ENCODE peak calls at places on chromosomes 4 and X, in nine cellular contexts. One of them, this sample, is unnamed.
A peak's percentile ranks its signal among the peaks of the same experiment; 100 is the strongest.

GRCh38 chr4:174119051-174119450 is 164.4 kb downstream of the FBXO8 start:
- DNase-seq in heart left ventricle: no peak
- DNase-seq in left ventricle myocardium inferior: no peak
- DNase-seq in Peyer's patch: no peak
- DNase-seq in H9: no peak
- DNase-seq in right atrium auricular region: no peak
- DNase-seq in thyroid gland: no peak
- DNase-seq in tibial artery: no peak
- DNase-seq in tibial nerve: no peak
- DNase-seq in this sample: no peak

GRCh38 chr4:140238353-140239041 is 84.5 kb upstream of the MAML3 start:
- DNase-seq in thyroid gland: peak; percentile 99
- DNase-seq in H9: peak; percentile 60
- DNase-seq in right atrium auricular region: peak; percentile 92
- DNase-seq in tibial nerve: peak; percentile 84
- DNase-seq in heart left ventricle: peak; percentile 97
- DNase-seq in Peyer's patch: peak; percentile 70
- DNase-seq in tibial artery: peak; percentile 96
- DNase-seq in left ventricle myocardium inferior: peak; percentile 91
- DNase-seq in this sample: peak; percentile 97

GRCh38 chrX:149628280-149628679 is 3.3 kb downstream of the TMEM185A start:
- DNase-seq in right atrium auricular region: no peak
- DNase-seq in thyroid gland: no peak
- DNase-seq in left ventricle myocardium inferior: no peak
- DNase-seq in tibial artery: no peak
- DNase-seq in tibial nerve: no peak
- DNase-seq in H9: no peak
- DNase-seq in heart left ventricle: no peak
- DNase-seq in Peyer's patch: no peak
- DNase-seq in this sample: no peak

GRCh38 chr4:56078866-56079265 is 130.1 kb downstream of the CEP135 start:
- DNase-seq in tibial nerve: no peak
- DNase-seq in Peyer's patch: no peak
- DNase-seq in thyroid gland: no peak
- DNase-seq in right atrium auricular region: no peak
- DNase-seq in heart left ventricle: no peak
- DNase-seq in H9: no peak
- DNase-seq in tibial artery: no peak
- DNase-seq in left ventricle myocardium inferior: no peak
- DNase-seq in this sample: no peak

GRCh38 chrX:13533726-13534125 is 35.7 kb upstream of the EGFL6 start:
- DNase-seq in heart left ventricle: no peak
- DNase-seq in thyroid gland: no peak
- DNase-seq in tibial artery: no peak
- DNase-seq in tibial nerve: no peak
- DNase-seq in Peyer's patch: no peak
- DNase-seq in right atrium auricular region: no peak
- DNase-seq in H9: no peak
- DNase-seq in left ventricle myocardium inferior: no peak
- DNase-seq in this sample: no peak

GRCh38 chr4:145132521-145133098 is 34.5 kb downstream of the ABCE1 start:
- DNase-seq in thyroid gland: no peak
- DNase-seq in left ventricle myocardium inferior: no peak
- DNase-seq in tibial nerve: no peak
- DNase-seq in Peyer's patch: no peak
- DNase-seq in heart left ventricle: no peak
- DNase-seq in H9: no peak
- DNase-seq in right atrium auricular region: no peak
- DNase-seq in tibial artery: no peak
- DNase-seq in this sample: no peak

GRCh38 chr4:131316086-131316485 is 1833.0 kb upstream of the PCDH10 start:
- DNase-seq in heart left ventricle: no peak
- DNase-seq in thyroid gland: no peak
- DNase-seq in Peyer's patch: no peak
- DNase-seq in tibial artery: no peak
- DNase-seq in H9: no peak
- DNase-seq in right atrium auricular region: no peak
- DNase-seq in tibial nerve: no peak
- DNase-seq in left ventricle myocardium inferior: no peak
- DNase-seq in this sample: no peak

GRCh38 chr4:78100060-78100459 is 42.9 kb downstream of the FRAS1 start:
- DNase-seq in tibial nerve: peak; percentile 17
- DNase-seq in heart left ventricle: no peak
- DNase-seq in right atrium auricular region: no peak
- DNase-seq in Peyer's patch: no peak
- DNase-seq in left ventricle myocardium inferior: no peak
- DNase-seq in H9: no peak
- DNase-seq in tibial artery: no peak
- DNase-seq in thyroid gland: peak; percentile 15
- DNase-seq in this sample: no peak

GRCh38 chr4:151250706-151251105 is 26.3 kb upstream of the PRSS48 start:
- DNase-seq in tibial nerve: no peak
- DNase-seq in tibial artery: no peak
- DNase-seq in left ventricle myocardium inferior: no peak
- DNase-seq in Peyer's patch: no peak
- DNase-seq in H9: peak; percentile 63
- DNase-seq in heart left ventricle: no peak
- DNase-seq in right atrium auricular region: no peak
- DNase-seq in thyroid gland: no peak
- DNase-seq in this sample: no peak

GRCh38 chr4:151242305-151242704 is 34.7 kb upstream of the PRSS48 start:
- DNase-seq in left ventricle myocardium inferior: no peak
- DNase-seq in tibial nerve: no peak
- DNase-seq in tibial artery: no peak
- DNase-seq in H9: no peak
- DNase-seq in Peyer's patch: no peak
- DNase-seq in right atrium auricular region: no peak
- DNase-seq in heart left ventricle: no peak
- DNase-seq in thyroid gland: no peak
- DNase-seq in this sample: no peak

GRCh38 chr4:151247395-151247794 is 29.6 kb upstream of the PRSS48 start:
- DNase-seq in right atrium auricular region: no peak
- DNase-seq in left ventricle myocardium inferior: no peak
- DNase-seq in tibial artery: no peak
- DNase-seq in tibial nerve: no peak
- DNase-seq in Peyer's patch: no peak
- DNase-seq in thyroid gland: no peak
- DNase-seq in H9: no peak
- DNase-seq in heart left ventricle: no peak
- DNase-seq in this sample: no peak

GRCh38 chr4:151248519-151248918 is 28.4 kb upstream of the PRSS48 start:
- DNase-seq in H9: no peak
- DNase-seq in tibial artery: no peak
- DNase-seq in tibial nerve: no peak
- DNase-seq in heart left ventricle: no peak
- DNase-seq in Peyer's patch: no peak
- DNase-seq in right atrium auricular region: no peak
- DNase-seq in thyroid gland: no peak
- DNase-seq in left ventricle myocardium inferior: no peak
- DNase-seq in this sample: no peak

DNA sequence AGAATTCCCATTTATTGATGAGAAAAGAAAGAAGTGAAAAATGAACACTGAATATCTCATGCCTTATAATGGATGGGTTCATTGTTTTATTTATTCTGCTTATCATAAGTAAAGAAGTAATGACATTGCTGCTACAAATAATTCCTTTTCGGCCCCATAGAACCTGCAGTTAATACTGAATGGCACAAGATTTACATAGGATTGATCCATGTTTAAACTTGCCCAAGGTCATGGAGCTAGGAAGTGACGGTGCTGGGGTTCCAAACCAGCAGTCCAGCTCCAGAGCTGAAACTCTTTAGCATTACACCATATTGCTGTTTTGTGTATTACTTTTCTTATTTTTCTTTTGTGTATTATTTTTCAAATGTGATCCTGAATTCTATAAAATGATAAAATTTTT is 30.2 kb upstream of the PRSS48 start:
- DNase-seq in heart left ventricle: no peak
- DNase-seq in tibial nerve: no peak
- DNase-seq in left ventricle myocardium inferior: no peak
- DNase-seq in tibial artery: no peak
- DNase-seq in right atrium auricular region: no peak
- DNase-seq in H9: no peak
- DNase-seq in thyroid gland: no peak
- DNase-seq in Peyer's patch: no peak
- DNase-seq in this sample: no peak
- H3K4me1 ChIP-seq in heart left ventricle: peaks cover 7% of the 10 kb centered on the region
- H3K4me1 ChIP-seq in tibial nerve: no peaks in the 10 kb centered on the region
- H3K4me1 ChIP-seq in left ventricle myocardium inferior: peaks cover 23% of the 10 kb centered on the region
- H3K4me1 ChIP-seq in tibial artery: no peaks in the 10 kb centered on the region
- H3K4me1 ChIP-seq in right atrium auricular region: peaks cover 1% of the 10 kb centered on the region
- H3K4me1 ChIP-seq in H9: peaks cover 7% of the 10 kb centered on the region
- H3K4me1 ChIP-seq in thyroid gland: peaks cover 4% of the 10 kb centered on the region
- H3K4me1 ChIP-seq in Peyer's patch: no peaks in the 10 kb centered on the region
- H3K4me1 ChIP-seq in this sample: peaks cover 3% of the 10 kb centered on the region

DNA sequence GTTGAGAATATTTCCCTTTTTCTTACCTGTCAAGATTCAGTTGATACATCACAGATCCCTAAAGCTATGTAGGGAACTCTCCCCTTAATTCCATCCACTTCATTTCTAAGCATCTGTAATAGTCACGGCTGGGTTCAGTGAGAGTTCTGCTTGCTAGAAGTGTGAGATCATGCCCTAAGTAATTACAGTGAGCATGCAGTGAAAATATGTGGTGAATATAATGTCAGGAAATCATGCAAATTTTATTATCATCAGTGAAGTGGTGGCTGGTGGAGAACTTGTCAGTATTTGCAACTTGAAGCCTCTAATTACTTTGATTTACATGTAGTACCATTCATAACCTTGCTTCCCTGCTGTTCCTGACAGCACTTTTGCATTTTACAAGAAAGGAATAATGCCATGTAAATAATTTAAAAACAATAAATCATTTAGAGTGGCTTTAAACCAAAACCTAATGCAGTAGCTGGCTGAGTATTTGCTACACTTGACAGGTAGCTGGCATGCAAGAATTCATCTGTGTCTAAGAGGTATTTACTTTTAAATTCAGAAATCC is 28.3 kb upstream of the CFAP299 start:
- DNase-seq in thyroid gland: no peak
- DNase-seq in right atrium auricular region: no peak
- DNase-seq in Peyer's patch: no peak
- DNase-seq in tibial artery: no peak
- DNase-seq in left ventricle myocardium inferior: no peak
- DNase-seq in H9: no peak
- DNase-seq in heart left ventricle: no peak
- DNase-seq in tibial nerve: no peak
- DNase-seq in this sample: no peak
- H3K4me1 ChIP-seq in thyroid gland: no peaks in the 10 kb centered on the region
- H3K4me1 ChIP-seq in right atrium auricular region: no peaks in the 10 kb centered on the region
- H3K4me1 ChIP-seq in Peyer's patch: no peaks in the 10 kb centered on the region
- H3K4me1 ChIP-seq in tibial artery: no peaks in the 10 kb centered on the region
- H3K4me1 ChIP-seq in left ventricle myocardium inferior: no peaks in the 10 kb centered on the region
- H3K4me1 ChIP-seq in H9: peaks cover 2% of the 10 kb centered on the region
- H3K4me1 ChIP-seq in heart left ventricle: no peaks in the 10 kb centered on the region
- H3K4me1 ChIP-seq in tibial nerve: no peaks in the 10 kb centered on the region
- H3K4me1 ChIP-seq in this sample: peaks cover 21% of the 10 kb centered on the region

DNA sequence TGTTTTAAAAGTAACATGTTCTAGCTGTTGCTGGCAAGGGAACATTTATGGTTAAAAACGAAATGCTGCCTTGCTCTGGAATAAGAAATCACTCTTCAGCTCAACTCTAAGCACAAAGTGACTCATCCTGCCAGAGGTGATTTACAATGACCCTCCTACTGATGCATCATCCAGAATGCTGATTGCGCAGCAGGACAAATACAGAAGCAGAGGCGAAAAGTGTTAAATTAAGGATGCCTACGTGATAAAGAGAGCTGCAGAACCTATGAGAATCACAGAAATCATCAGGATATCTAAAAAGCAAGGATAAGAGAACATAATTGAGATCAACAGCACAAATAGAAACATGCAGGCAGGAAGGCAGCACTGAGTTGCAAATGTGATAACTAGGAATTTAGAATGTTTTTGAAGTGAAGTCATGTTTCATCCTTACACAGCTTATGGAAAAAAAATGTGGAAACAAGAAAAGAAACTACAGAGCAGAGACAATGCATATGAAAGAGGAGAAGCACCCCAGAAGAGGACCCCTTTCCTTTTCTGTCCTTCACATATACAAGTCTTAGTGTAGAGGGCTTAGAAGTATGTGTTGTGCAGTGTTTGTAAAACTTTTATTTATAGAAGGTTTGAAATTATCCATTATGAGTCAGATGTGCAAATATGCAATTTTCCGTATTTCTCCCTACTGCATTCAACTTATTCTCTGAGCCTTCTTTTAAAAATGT is 188.4 kb downstream of the SLC7A11 start:
- DNase-seq in left ventricle myocardium inferior: no peak
- DNase-seq in Peyer's patch: no peak
- DNase-seq in right atrium auricular region: no peak
- DNase-seq in thyroid gland: no peak
- DNase-seq in H9: no peak
- DNase-seq in heart left ventricle: no peak
- DNase-seq in tibial nerve: no peak
- DNase-seq in tibial artery: no peak
- DNase-seq in this sample: no peak
- H3K4me1 ChIP-seq in left ventricle myocardium inferior: no peaks in the 10 kb centered on the region
- H3K4me1 ChIP-seq in Peyer's patch: no peaks in the 10 kb centered on the region
- H3K4me1 ChIP-seq in right atrium auricular region: peaks cover 19% of the 10 kb centered on the region
- H3K4me1 ChIP-seq in thyroid gland: no peaks in the 10 kb centered on the region
- H3K4me1 ChIP-seq in H9: peaks cover 2% of the 10 kb centered on the region
- H3K4me1 ChIP-seq in heart left ventricle: no peaks in the 10 kb centered on the region
- H3K4me1 ChIP-seq in tibial nerve: peaks cover 5% of the 10 kb centered on the region
- H3K4me1 ChIP-seq in tibial artery: peaks cover 23% of the 10 kb centered on the region
- H3K4me1 ChIP-seq in this sample: peaks cover 7% of the 10 kb centered on the region

GRCh38 chr4:38082424-38083374 is 122.5 kb downstream of the PTTG2 start:
- DNase-seq in heart left ventricle: no peak
- DNase-seq in tibial nerve: no peak
- DNase-seq in right atrium auricular region: no peak
- DNase-seq in Peyer's patch: no peak
- DNase-seq in tibial artery: no peak
- DNase-seq in H9: no peak
- DNase-seq in left ventricle myocardium inferior: no peak
- DNase-seq in thyroid gland: no peak
- DNase-seq in this sample: no peak

GRCh38 chr4:38080061-38080531 is 119.9 kb downstream of the PTTG2 start:
- DNase-seq in H9: no peak
- DNase-seq in tibial artery: no peak
- DNase-seq in heart left ventricle: no peak
- DNase-seq in right atrium auricular region: no peak
- DNase-seq in tibial nerve: no peak
- DNase-seq in Peyer's patch: no peak
- DNase-seq in left ventricle myocardium inferior: no peak
- DNase-seq in thyroid gland: no peak
- DNase-seq in this sample: no peak

GRCh38 chr4:38077791-38078489 is 117.7 kb downstream of the PTTG2 start:
- DNase-seq in H9: no peak
- DNase-seq in heart left ventricle: no peak
- DNase-seq in left ventricle myocardium inferior: no peak
- DNase-seq in Peyer's patch: no peak
- DNase-seq in tibial nerve: no peak
- DNase-seq in right atrium auricular region: no peak
- DNase-seq in tibial artery: no peak
- DNase-seq in thyroid gland: no peak
- DNase-seq in this sample: no peak

GRCh38 chr4:38078590-38079381 is 118.6 kb downstream of the PTTG2 start:
- DNase-seq in left ventricle myocardium inferior: no peak
- DNase-seq in tibial artery: no peak
- DNase-seq in tibial nerve: no peak
- DNase-seq in heart left ventricle: no peak
- DNase-seq in thyroid gland: no peak
- DNase-seq in right atrium auricular region: no peak
- DNase-seq in H9: no peak
- DNase-seq in Peyer's patch: no peak
- DNase-seq in this sample: no peak

DNA sequence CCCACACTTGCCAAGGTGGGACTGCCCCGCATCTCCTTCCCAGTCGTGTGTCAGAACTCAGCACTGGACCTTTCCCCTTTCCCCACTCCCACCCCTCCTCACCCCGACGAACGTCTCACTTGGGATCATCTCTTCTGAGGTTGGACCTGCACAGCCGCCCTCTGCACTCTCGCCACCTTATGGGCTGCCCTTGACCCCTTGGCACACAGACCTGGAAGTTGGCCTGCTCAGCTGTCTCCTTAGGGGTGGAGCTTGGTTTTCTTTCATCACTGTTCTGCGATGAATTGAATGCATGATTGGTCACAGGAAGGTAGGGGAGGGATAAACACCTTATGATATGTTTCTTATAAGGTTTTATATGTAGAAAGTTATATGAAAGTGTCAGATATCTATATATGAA is 120.4 kb downstream of the PTTG2 start:
- DNase-seq in thyroid gland: no peak
- DNase-seq in tibial artery: no peak
- DNase-seq in tibial nerve: no peak
- DNase-seq in Peyer's patch: no peak
- DNase-seq in left ventricle myocardium inferior: no peak
- DNase-seq in right atrium auricular region: no peak
- DNase-seq in heart left ventricle: no peak
- DNase-seq in H9: no peak
- DNase-seq in this sample: no peak
- H3K4me1 ChIP-seq in thyroid gland: no peaks in the 10 kb centered on the region
- H3K4me1 ChIP-seq in tibial artery: peaks cover 82% of the 10 kb centered on the region
- H3K4me1 ChIP-seq in tibial nerve: peaks cover 45% of the 10 kb centered on the region
- H3K4me1 ChIP-seq in Peyer's patch: peaks cover 8% of the 10 kb centered on the region
- H3K4me1 ChIP-seq in left ventricle myocardium inferior: peaks cover 84% of the 10 kb centered on the region
- H3K4me1 ChIP-seq in right atrium auricular region: peaks cover 52% of the 10 kb centered on the region
- H3K4me1 ChIP-seq in heart left ventricle: peaks cover 76% of the 10 kb centered on the region
- H3K4me1 ChIP-seq in H9: peaks cover 1% of the 10 kb centered on the region
- H3K4me1 ChIP-seq in this sample: peaks cover 83% of the 10 kb centered on the region

This sample was measured in sigmoid colon.